ENCODE peak calls at places on chromosomes 4 and X, in four cellular contexts. X, F, B and A are unnamed samples.

GRCh38 chr4:122341906-122342305 is 36.9 kb upstream of the ADAD1 start:
- DNase-seq in F (peak), B (no peak), X (no peak), A (no peak)

GRCh38 chrX:118570209-118570608 is 74.6 kb downstream of the DOCK11 start:
- DNase-seq in X (no peak), B (no peak), F (no peak), A (no peak)

GRCh38 chrX:4690516-4690915 is 977.1 kb upstream of the PRKX start:
- DNase-seq in B (no peak), X (no peak), F (no peak), A (no peak)

GRCh38 chrX:109783712-109784109 is 50.7 kb upstream of the ACSL4 start:
- DNase-seq in B (no peak), F (no peak), X (no peak), A (no peak)

GRCh38 chr4:121308328-121308663 is 72.5 kb downstream of the QRFPR start:
- DNase-seq in B (no peak), F (no peak), X (no peak), A (no peak)

GRCh38 chrX:149462849-149463248 is 42.3 kb downstream of the IDS start:
- DNase-seq in F (peak), X (no peak), B (no peak), A (no peak)

GRCh38 chr4:146110847-146111485 is 64.6 kb upstream of the LSM6 start:
- DNase-seq in X (no peak), F (no peak), B (no peak), A (no peak)

GRCh38 chr4:44019721-44020120 is 428.9 kb downstream of the KCTD8 start:
- DNase-seq in F (no peak), B (no peak), X (no peak), A (no peak)

GRCh38 chrX:28016823-28017222 is 35.6 kb upstream of the DCAF8L1 start:
- DNase-seq in F (no peak), X (no peak), B (no peak), A (no peak)

GRCh38 chr4:94544811-94545210 is 93.1 kb downstream of the PDLIM5 start:
- DNase-seq in B (no peak), F (peak), X (no peak), A (no peak)

GRCh38 chrX:138914751-138915150 is 203.2 kb upstream of the FGF13 start:
- DNase-seq in F (no peak), X (no peak), B (no peak), A (no peak)

GRCh38 chr4:173332963-173333657 is 1.0 kb downstream of the HMGB2 start:
- DNase-seq in F (peak), X (no peak), B (no peak), A (no peak)

GRCh38 chr4:140123666-140124377 is 30.2 kb downstream of the MAML3 start:
- DNase-seq in X (no peak), B (no peak), F (no peak), A (no peak)

GRCh38 chrX:72351606-72352338 is 46.1 kb upstream of the CITED1 start:
- DNase-seq in X (no peak), B (no peak), F (peak), A (no peak)

GRCh38 chrX:54248309-54248708 is 65.3 kb upstream of the FAM120C start:
- DNase-seq in X (no peak), B (no peak), F (peak), A (no peak)

GRCh38 chrX:123923211-123923610 is 38.3 kb upstream of the STAG2 start:
- DNase-seq in F (peak), X (no peak), B (no peak), A (no peak)

GRCh38 chr4:102259081-102259480 is 86.2 kb downstream of the SLC39A8 start:
- DNase-seq in F (peak), B (no peak), X (no peak), A (no peak)

GRCh38 chr4:76894537-76894936 is 3.4 kb downstream of the SOWAHB start:
- DNase-seq in X (no peak), B (no peak), F (no peak), A (no peak)

GRCh38 chr4:120839974-120840751 is 82.4 kb downstream of the PRDM5 start:
- DNase-seq in F (no peak), B (no peak), X (no peak), A (no peak)

GRCh38 chr4:82900016-82900334 is 560 bp upstream of the THAP9 start:
- DNase-seq in F (no peak), B (no peak), X (no peak), A (no peak)

GRCh38 chr4:22884157-22884556 is 191.4 kb downstream of the GBA3 start:
- DNase-seq in B (no peak), X (no peak), F (no peak), A (no peak)

GRCh38 chr4:158282252-158282651 is 72.0 kb downstream of the TMEM144 start:
- DNase-seq in B (no peak), F (peak), X (no peak), A (no peak)

GRCh38 chrX:55240788-55241187 is 20.6 kb downstream of the PAGE5 start:
- DNase-seq in X (no peak), F (no peak), B (no peak), A (no peak)

GRCh38 chrX:20221902-20222301 is 44.8 kb downstream of the RPS6KA3 start:
- DNase-seq in X (no peak), F (peak), B (no peak), A (peak)

GRCh38 chrX:115895678-115896329 is 274.7 kb upstream of the AGTR2 start:
- DNase-seq in X (no peak), F (no peak), B (no peak), A (no peak)

GRCh38 chrX:148947399-148948025 is 447.1 kb downstream of the AFF2 start:
- DNase-seq in B (no peak), F (peak), X (no peak), A (no peak)

GRCh38 chr4:73607375-73608026 is 12.7 kb downstream of the RASSF6 start:
- DNase-seq in X (no peak), B (no peak), F (peak), A (no peak)

GRCh38 chrX:41695464-41695863 is 6.7 kb downstream of the GPR34 start:
- DNase-seq in B (no peak), F (peak), X (no peak), A (no peak)

GRCh38 chrX:50125480-50125879 is 75.3 kb downstream of the AKAP4 start:
- DNase-seq in X (no peak), B (no peak), F (no peak), A (no peak)

GRCh38 chr4:52911684-52912294 is 49.7 kb downstream of the RASL11B start:
- DNase-seq in B (peak), F (peak), X (peak), A (peak)

GRCh38 chr4:155582971-155583437 is 83.6 kb upstream of the GUCY1A1 start:
- DNase-seq in B (no peak), F (peak), X (no peak), A (no peak)

GRCh38 chr4:151276787-151277557 is at the start of gene PRSS48:
- DNase-seq in X (peak), B (no peak), F (peak), A (peak)

GRCh38 chr4:88446124-88446523 is 10.8 kb upstream of the HERC5 start:
- DNase-seq in F (no peak), X (no peak), B (no peak), A (no peak)